ENCODE peak calls at places on chromosome 3, in nine cellular contexts. One of them, this sample, is unnamed.
A peak's percentile ranks its signal among the peaks of the same experiment; 100 is the strongest.

GRCh38 chr3:118075873-118076272 is 958.8 kb downstream of the IGSF11 start:
- DNase-seq in GM20000: no peak
- DNase-seq in NCI-H510A treated with DMSO at 0.1 percent for 48 hours: no peak
- DNase-seq in H54: no peak
- DNase-seq in stomach: no peak
- DNase-seq in HS-5: no peak
- DNase-seq in posterior cingulate gyrus: no peak
- DNase-seq in breast epithelium: no peak
- DNase-seq in stimulated activated naive CD8-positive, alpha-beta T cell treated with anti-CD3 and anti-CD28 coated beads, Interleukin-15, amount 100 ng/mL, for 72 hours: no peak
- DNase-seq in this sample: no peak

GRCh38 chr3:172982731-172983364 is 158.2 kb downstream of the SPATA16 start:
- DNase-seq in HS-5: no peak
- DNase-seq in GM20000: no peak
- DNase-seq in H54: no peak
- DNase-seq in NCI-H510A treated with DMSO at 0.1 percent for 48 hours: no peak
- DNase-seq in breast epithelium: no peak
- DNase-seq in stimulated activated naive CD8-positive, alpha-beta T cell treated with anti-CD3 and anti-CD28 coated beads, Interleukin-15, amount 100 ng/mL, for 72 hours: no peak
- DNase-seq in posterior cingulate gyrus: no peak
- DNase-seq in stomach: no peak
- DNase-seq in this sample: peak; percentile 43

GRCh38 chr3:98545940-98546339 is 14.2 kb downstream of the GPR15 start:
- DNase-seq in breast epithelium: no peak
- DNase-seq in H54: no peak
- DNase-seq in HS-5: no peak
- DNase-seq in posterior cingulate gyrus: no peak
- DNase-seq in NCI-H510A treated with DMSO at 0.1 percent for 48 hours: no peak
- DNase-seq in GM20000: no peak
- DNase-seq in stomach: no peak
- DNase-seq in stimulated activated naive CD8-positive, alpha-beta T cell treated with anti-CD3 and anti-CD28 coated beads, Interleukin-15, amount 100 ng/mL, for 72 hours: no peak
- DNase-seq in this sample: no peak

GRCh38 chr3:112253301-112253971 is 40.6 kb downstream of the SLC9C1 start:
- DNase-seq in posterior cingulate gyrus: no peak
- DNase-seq in stomach: no peak
- DNase-seq in H54: no peak
- DNase-seq in breast epithelium: no peak
- DNase-seq in NCI-H510A treated with DMSO at 0.1 percent for 48 hours: no peak
- DNase-seq in GM20000: no peak
- DNase-seq in stimulated activated naive CD8-positive, alpha-beta T cell treated with anti-CD3 and anti-CD28 coated beads, Interleukin-15, amount 100 ng/mL, for 72 hours: no peak
- DNase-seq in HS-5: no peak
- DNase-seq in this sample: no peak

GRCh38 chr3:146243559-146243958 is 7.3 kb downstream of the PLSCR4 start:
- DNase-seq in stimulated activated naive CD8-positive, alpha-beta T cell treated with anti-CD3 and anti-CD28 coated beads, Interleukin-15, amount 100 ng/mL, for 72 hours: no peak
- DNase-seq in GM20000: no peak
- DNase-seq in H54: no peak
- DNase-seq in NCI-H510A treated with DMSO at 0.1 percent for 48 hours: no peak
- DNase-seq in HS-5: no peak
- DNase-seq in stomach: no peak
- DNase-seq in breast epithelium: no peak
- DNase-seq in posterior cingulate gyrus: no peak
- DNase-seq in this sample: no peak

GRCh38 chr3:190699784-190700183 is 162.7 kb downstream of the GMNC start:
- DNase-seq in posterior cingulate gyrus: no peak
- DNase-seq in stomach: no peak
- DNase-seq in H54: no peak
- DNase-seq in HS-5: no peak
- DNase-seq in NCI-H510A treated with DMSO at 0.1 percent for 48 hours: no peak
- DNase-seq in stimulated activated naive CD8-positive, alpha-beta T cell treated with anti-CD3 and anti-CD28 coated beads, Interleukin-15, amount 100 ng/mL, for 72 hours: no peak
- DNase-seq in GM20000: no peak
- DNase-seq in breast epithelium: no peak
- DNase-seq in this sample: no peak

GRCh38 chr3:7288133-7288532 is 427.2 kb downstream of the GRM7 start:
- DNase-seq in NCI-H510A treated with DMSO at 0.1 percent for 48 hours: no peak
- DNase-seq in stomach: no peak
- DNase-seq in stimulated activated naive CD8-positive, alpha-beta T cell treated with anti-CD3 and anti-CD28 coated beads, Interleukin-15, amount 100 ng/mL, for 72 hours: no peak
- DNase-seq in GM20000: no peak
- DNase-seq in posterior cingulate gyrus: no peak
- DNase-seq in HS-5: no peak
- DNase-seq in H54: no peak
- DNase-seq in breast epithelium: no peak
- DNase-seq in this sample: no peak

GRCh38 chr3:168094580-168094876 is 1.2 kb downstream of the GOLIM4 start:
- DNase-seq in stimulated activated naive CD8-positive, alpha-beta T cell treated with anti-CD3 and anti-CD28 coated beads, Interleukin-15, amount 100 ng/mL, for 72 hours: no peak
- DNase-seq in H54: no peak
- DNase-seq in GM20000: no peak
- DNase-seq in HS-5: no peak
- DNase-seq in NCI-H510A treated with DMSO at 0.1 percent for 48 hours: no peak
- DNase-seq in breast epithelium: no peak
- DNase-seq in posterior cingulate gyrus: no peak
- DNase-seq in stomach: peak; percentile 39
- DNase-seq in this sample: peak; percentile 95

GRCh38 chr3:28564211-28564610 is 215.6 kb upstream of the AZI2 start:
- DNase-seq in NCI-H510A treated with DMSO at 0.1 percent for 48 hours: no peak
- DNase-seq in breast epithelium: no peak
- DNase-seq in GM20000: no peak
- DNase-seq in posterior cingulate gyrus: no peak
- DNase-seq in stimulated activated naive CD8-positive, alpha-beta T cell treated with anti-CD3 and anti-CD28 coated beads, Interleukin-15, amount 100 ng/mL, for 72 hours: no peak
- DNase-seq in stomach: no peak
- DNase-seq in HS-5: no peak
- DNase-seq in H54: no peak
- DNase-seq in this sample: no peak

GRCh38 chr3:14286887-14287496 is 108.4 kb downstream of the LSM3 start:
- DNase-seq in H54: no peak
- DNase-seq in HS-5: no peak
- DNase-seq in stimulated activated naive CD8-positive, alpha-beta T cell treated with anti-CD3 and anti-CD28 coated beads, Interleukin-15, amount 100 ng/mL, for 72 hours: no peak
- DNase-seq in breast epithelium: no peak
- DNase-seq in stomach: no peak
- DNase-seq in posterior cingulate gyrus: no peak
- DNase-seq in GM20000: no peak
- DNase-seq in NCI-H510A treated with DMSO at 0.1 percent for 48 hours: peak; percentile 88
- DNase-seq in this sample: no peak

GRCh38 chr3:188948658-188949400 is 222.9 kb upstream of the TPRG1 start:
- DNase-seq in NCI-H510A treated with DMSO at 0.1 percent for 48 hours: no peak
- DNase-seq in GM20000: no peak
- DNase-seq in HS-5: peak; percentile 33
- DNase-seq in stimulated activated naive CD8-positive, alpha-beta T cell treated with anti-CD3 and anti-CD28 coated beads, Interleukin-15, amount 100 ng/mL, for 72 hours: no peak
- DNase-seq in posterior cingulate gyrus: no peak
- DNase-seq in H54: peak; percentile 44
- DNase-seq in breast epithelium: no peak
- DNase-seq in stomach: peak; percentile 42
- DNase-seq in this sample: no peak

GRCh38 chr3:51985971-51986947 is 2.9 kb downstream of the ACY1 start:
- DNase-seq in stimulated activated naive CD8-positive, alpha-beta T cell treated with anti-CD3 and anti-CD28 coated beads, Interleukin-15, amount 100 ng/mL, for 72 hours: no peak
- DNase-seq in HS-5: no peak
- DNase-seq in GM20000: no peak
- DNase-seq in breast epithelium: no peak
- DNase-seq in posterior cingulate gyrus: no peak
- DNase-seq in stomach: peak; percentile 35
- DNase-seq in NCI-H510A treated with DMSO at 0.1 percent for 48 hours: no peak
- DNase-seq in H54: no peak
- DNase-seq in this sample: no peak

GRCh38 chr3:153311531-153311930 is 149.5 kb downstream of the RAP2B start:
- DNase-seq in breast epithelium: no peak
- DNase-seq in GM20000: no peak
- DNase-seq in NCI-H510A treated with DMSO at 0.1 percent for 48 hours: no peak
- DNase-seq in stimulated activated naive CD8-positive, alpha-beta T cell treated with anti-CD3 and anti-CD28 coated beads, Interleukin-15, amount 100 ng/mL, for 72 hours: no peak
- DNase-seq in HS-5: no peak
- DNase-seq in posterior cingulate gyrus: no peak
- DNase-seq in H54: no peak
- DNase-seq in stomach: no peak
- DNase-seq in this sample: no peak

GRCh38 chr3:173066044-173066679 is 74.9 kb downstream of the SPATA16 start:
- DNase-seq in GM20000: no peak
- DNase-seq in HS-5: peak; percentile 41
- DNase-seq in posterior cingulate gyrus: peak; percentile 49
- DNase-seq in NCI-H510A treated with DMSO at 0.1 percent for 48 hours: no peak
- DNase-seq in stomach: no peak
- DNase-seq in stimulated activated naive CD8-positive, alpha-beta T cell treated with anti-CD3 and anti-CD28 coated beads, Interleukin-15, amount 100 ng/mL, for 72 hours: no peak
- DNase-seq in H54: no peak
- DNase-seq in breast epithelium: no peak
- DNase-seq in this sample: no peak

GRCh38 chr3:112818289-112818688 is 28.4 kb downstream of the CD200R1L start:
- DNase-seq in HS-5: peak; percentile 58
- DNase-seq in posterior cingulate gyrus: no peak
- DNase-seq in GM20000: peak; percentile 10
- DNase-seq in stimulated activated naive CD8-positive, alpha-beta T cell treated with anti-CD3 and anti-CD28 coated beads, Interleukin-15, amount 100 ng/mL, for 72 hours: no peak
- DNase-seq in H54: no peak
- DNase-seq in breast epithelium: no peak
- DNase-seq in stomach: no peak
- DNase-seq in NCI-H510A treated with DMSO at 0.1 percent for 48 hours: no peak
- DNase-seq in this sample: no peak

GRCh38 chr3:172129868-172130751 is 90.7 kb downstream of the FNDC3B start:
- DNase-seq in posterior cingulate gyrus: peak; percentile 74
- DNase-seq in breast epithelium: peak; percentile 81
- DNase-seq in stimulated activated naive CD8-positive, alpha-beta T cell treated with anti-CD3 and anti-CD28 coated beads, Interleukin-15, amount 100 ng/mL, for 72 hours: peak; percentile 31
- DNase-seq in HS-5: peak; percentile 95
- DNase-seq in H54: peak; percentile 67
- DNase-seq in GM20000: no peak
- DNase-seq in NCI-H510A treated with DMSO at 0.1 percent for 48 hours: peak; percentile 54
- DNase-seq in stomach: peak; percentile 85
- DNase-seq in this sample: no peak

GRCh38 chr3:172082269-172082668 is 42.9 kb downstream of the FNDC3B start:
- DNase-seq in HS-5: peak; percentile 98
- DNase-seq in breast epithelium: no peak
- DNase-seq in posterior cingulate gyrus: no peak
- DNase-seq in stomach: no peak
- DNase-seq in stimulated activated naive CD8-positive, alpha-beta T cell treated with anti-CD3 and anti-CD28 coated beads, Interleukin-15, amount 100 ng/mL, for 72 hours: no peak
- DNase-seq in GM20000: no peak
- DNase-seq in H54: no peak
- DNase-seq in NCI-H510A treated with DMSO at 0.1 percent for 48 hours: no peak
- DNase-seq in this sample: no peak

GRCh38 chr3:32495085-32495484 is 7.6 kb downstream of the CMTM6 start:
- DNase-seq in breast epithelium: no peak
- DNase-seq in stimulated activated naive CD8-positive, alpha-beta T cell treated with anti-CD3 and anti-CD28 coated beads, Interleukin-15, amount 100 ng/mL, for 72 hours: no peak
- DNase-seq in NCI-H510A treated with DMSO at 0.1 percent for 48 hours: no peak
- DNase-seq in HS-5: no peak
- DNase-seq in GM20000: no peak
- DNase-seq in H54: no peak
- DNase-seq in stomach: no peak
- DNase-seq in posterior cingulate gyrus: no peak
- DNase-seq in this sample: no peak

GRCh38 chr3:52714335-52715302 is 8.7 kb downstream of the SPCS1 start:
- DNase-seq in H54: no peak
- DNase-seq in HS-5: no peak
- DNase-seq in posterior cingulate gyrus: peak; percentile 85
- DNase-seq in NCI-H510A treated with DMSO at 0.1 percent for 48 hours: no peak
- DNase-seq in breast epithelium: no peak
- DNase-seq in GM20000: no peak
- DNase-seq in stomach: peak; percentile 49
- DNase-seq in stimulated activated naive CD8-positive, alpha-beta T cell treated with anti-CD3 and anti-CD28 coated beads, Interleukin-15, amount 100 ng/mL, for 72 hours: no peak
- DNase-seq in this sample: no peak

GRCh38 chr3:144670560-144670959 is 698.9 kb downstream of the DIPK2A start:
- DNase-seq in GM20000: no peak
- DNase-seq in NCI-H510A treated with DMSO at 0.1 percent for 48 hours: no peak
- DNase-seq in H54: no peak
- DNase-seq in stomach: no peak
- DNase-seq in HS-5: no peak
- DNase-seq in posterior cingulate gyrus: no peak
- DNase-seq in stimulated activated naive CD8-positive, alpha-beta T cell treated with anti-CD3 and anti-CD28 coated beads, Interleukin-15, amount 100 ng/mL, for 72 hours: no peak
- DNase-seq in breast epithelium: no peak
- DNase-seq in this sample: no peak

GRCh38 chr3:64502284-64502683 is 185.5 kb downstream of the ADAMTS9 start:
- DNase-seq in GM20000: no peak
- DNase-seq in breast epithelium: no peak
- DNase-seq in HS-5: no peak
- DNase-seq in H54: no peak
- DNase-seq in NCI-H510A treated with DMSO at 0.1 percent for 48 hours: no peak
- DNase-seq in stomach: no peak
- DNase-seq in posterior cingulate gyrus: no peak
- DNase-seq in stimulated activated naive CD8-positive, alpha-beta T cell treated with anti-CD3 and anti-CD28 coated beads, Interleukin-15, amount 100 ng/mL, for 72 hours: no peak
- DNase-seq in this sample: no peak

GRCh38 chr3:55511895-55512585 is 24.9 kb upstream of the WNT5A start:
- DNase-seq in H54: no peak
- DNase-seq in posterior cingulate gyrus: no peak
- DNase-seq in GM20000: no peak
- DNase-seq in stomach: no peak
- DNase-seq in NCI-H510A treated with DMSO at 0.1 percent for 48 hours: no peak
- DNase-seq in stimulated activated naive CD8-positive, alpha-beta T cell treated with anti-CD3 and anti-CD28 coated beads, Interleukin-15, amount 100 ng/mL, for 72 hours: no peak
- DNase-seq in breast epithelium: no peak
- DNase-seq in HS-5: peak; percentile 33
- DNase-seq in this sample: no peak

GRCh38 chr3:72887723-72888545 is at the start of gene GXYLT2:
- DNase-seq in H54: peak; percentile 67
- DNase-seq in stimulated activated naive CD8-positive, alpha-beta T cell treated with anti-CD3 and anti-CD28 coated beads, Interleukin-15, amount 100 ng/mL, for 72 hours: peak; percentile 46
- DNase-seq in HS-5: no peak
- DNase-seq in GM20000: peak; percentile 77
- DNase-seq in posterior cingulate gyrus: peak; percentile 96
- DNase-seq in breast epithelium: no peak
- DNase-seq in stomach: peak; percentile 53
- DNase-seq in NCI-H510A treated with DMSO at 0.1 percent for 48 hours: peak; percentile 44
- DNase-seq in this sample: no peak

GRCh38 chr3:40215015-40215414 is 94.5 kb upstream of the EIF1B start:
- DNase-seq in stomach: no peak
- DNase-seq in GM20000: no peak
- DNase-seq in NCI-H510A treated with DMSO at 0.1 percent for 48 hours: no peak
- DNase-seq in H54: no peak
- DNase-seq in stimulated activated naive CD8-positive, alpha-beta T cell treated with anti-CD3 and anti-CD28 coated beads, Interleukin-15, amount 100 ng/mL, for 72 hours: no peak
- DNase-seq in HS-5: no peak
- DNase-seq in breast epithelium: no peak
- DNase-seq in posterior cingulate gyrus: no peak
- DNase-seq in this sample: no peak

GRCh38 chr3:56747150-56747549 is 54.6 kb downstream of the ARHGEF3 start:
- DNase-seq in HS-5: no peak
- DNase-seq in breast epithelium: no peak
- DNase-seq in H54: no peak
- DNase-seq in stomach: no peak
- DNase-seq in NCI-H510A treated with DMSO at 0.1 percent for 48 hours: no peak
- DNase-seq in GM20000: no peak
- DNase-seq in posterior cingulate gyrus: no peak
- DNase-seq in stimulated activated naive CD8-positive, alpha-beta T cell treated with anti-CD3 and anti-CD28 coated beads, Interleukin-15, amount 100 ng/mL, for 72 hours: no peak
- DNase-seq in this sample: no peak

GRCh38 chr3:42663581-42664442 is 10.3 kb downstream of the ZBTB47 start:
- DNase-seq in NCI-H510A treated with DMSO at 0.1 percent for 48 hours: no peak
- DNase-seq in HS-5: no peak
- DNase-seq in H54: no peak
- DNase-seq in posterior cingulate gyrus: no peak
- DNase-seq in stomach: no peak
- DNase-seq in GM20000: peak; percentile 67
- DNase-seq in stimulated activated naive CD8-positive, alpha-beta T cell treated with anti-CD3 and anti-CD28 coated beads, Interleukin-15, amount 100 ng/mL, for 72 hours: no peak
- DNase-seq in breast epithelium: no peak
- DNase-seq in this sample: peak; percentile 52

This sample was measured in NAMALWA.